ENCODE peak calls at places on chromosomes 12 and 14, in six cellular contexts. T, K, Q, V, E and H are unnamed samples. For H3K4me1, the result is how much of the 10 kb centered on the place peaks cover.

GRCh38 chr12:52847335-52848102 is 1.3 kb downstream of the KRT78 start:
- DNase-seq in Q (no peak), T (no peak), E (no peak), K (no peak), V (no peak), H (no peak)

GRCh38 chr12:52195065-52195730 is 3.4 kb upstream of the KRT80 start:
- DNase-seq in Q (no peak), K (no peak), V (no peak), T (no peak), E (no peak), H (no peak)

GRCh38 chr12:83664650-83665049 is 977.9 kb downstream of the TMTC2 start:
- DNase-seq in V (no peak), Q (no peak), E (no peak), T (no peak), K (no peak), H (no peak)

GRCh38 chr14:77406718-77407117 is 16.6 kb downstream of the NOXRED1 start:
- DNase-seq in Q (no peak), T (no peak), E (no peak), K (no peak), V (no peak), H (no peak)

GRCh38 chr14:56821177-56821576 is 10.9 kb upstream of the OTX2 start:
- DNase-seq in T (no peak), Q (no peak), K (no peak), E (no peak), V (no peak), H (no peak)

GRCh38 chr12:92600052-92600451 is 102.7 kb upstream of the PLEKHG7 start:
- DNase-seq in Q (no peak), T (no peak), K (no peak), V (no peak), E (peak), H (no peak)

GRCh38 chr14:56491299-56492285 is 88.0 kb upstream of the TMEM260 start:
- DNase-seq in E (peak), K (no peak), V (peak), Q (peak), T (peak), H (peak)

GRCh38 chr12:104323899-104324298 is 20.4 kb downstream of the EID3 start:
- DNase-seq in T (no peak), Q (no peak), E (no peak), K (no peak), V (no peak), H (no peak)

GRCh38 chr12:121610239-121611149 is 15.8 kb upstream of the ORAI1 start:
- DNase-seq in T (no peak), K (no peak), Q (no peak), E (no peak), V (no peak), H (peak)

GRCh38 chr12:128783129-128783574 is 40.6 kb downstream of the SLC15A4 start:
- DNase-seq in K (peak), Q (no peak), E (no peak), T (no peak), V (no peak), H (no peak)

GRCh38 chr12:144650-145284 is 69.2 kb downstream of the SLC6A12 start:
- DNase-seq in K (no peak), Q (no peak), T (no peak), E (no peak), V (no peak), H (peak)

GRCh38 chr12:9334964-9335363 is 126.8 kb upstream of the PZP start:
- DNase-seq in E (no peak), T (no peak), Q (no peak), K (no peak), V (no peak), H (no peak)

GRCh38 chr12:117038919-117039318 is 60.3 kb downstream of the TESC start:
- DNase-seq in V (no peak), E (no peak), T (no peak), Q (no peak), K (no peak), H (no peak)

GRCh38 chr12:51359851-51360250 is 13.4 kb upstream of the CELA1 start:
- DNase-seq in Q (no peak), V (no peak), T (no peak), E (no peak), K (no peak), H (no peak)

DNA sequence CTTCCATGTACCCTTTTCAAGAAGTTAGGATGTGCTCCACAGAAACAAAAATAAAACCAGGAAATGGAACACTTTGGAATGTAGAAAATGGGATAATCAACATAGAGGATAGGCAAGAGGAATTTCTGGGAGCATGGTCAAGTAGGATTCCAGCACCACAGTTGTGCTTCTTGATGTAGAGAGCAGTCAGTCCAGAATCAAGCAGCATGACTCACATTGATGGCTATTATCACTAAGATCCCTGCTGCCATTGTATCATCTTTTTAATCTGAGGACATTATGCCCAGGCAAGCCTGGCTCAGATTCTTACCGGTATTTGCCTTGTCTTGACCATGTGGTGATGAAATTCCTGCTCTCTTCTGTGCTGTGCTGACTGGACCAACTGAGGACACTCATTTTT is 5.7 kb downstream of the ETFRF1 start:
- DNase-seq in V (no peak), T (no peak), K (no peak), E (no peak), Q (no peak), H (no peak)
- H3K27ac ChIP-seq in V (no peak), T (no peak), K (no peak), E (no peak), Q (no peak), H (no peak)

DNA sequence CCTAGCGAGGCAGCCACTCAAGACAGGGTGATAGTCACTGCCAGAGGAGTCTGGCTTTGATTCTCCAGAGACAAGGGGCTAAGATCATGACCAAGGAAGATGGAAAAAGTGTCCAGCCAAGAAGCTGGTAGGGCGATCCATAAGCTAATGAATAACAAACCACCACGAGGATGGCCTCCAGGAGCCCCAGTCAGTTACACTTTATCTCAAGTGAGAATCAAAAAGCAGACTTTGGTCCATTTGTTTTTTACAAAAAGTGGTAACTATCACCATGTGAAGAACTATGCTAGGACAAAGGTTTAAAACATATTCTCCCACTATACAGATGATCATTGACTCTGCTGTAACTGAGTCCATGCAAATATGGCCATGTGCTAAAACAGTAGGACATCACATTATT is 13.9 kb downstream of the SETD3 start:
- DNase-seq in E (no peak), Q (no peak), V (no peak), K (no peak), T (no peak), H (no peak)
- H3K4me1 ChIP-seq in E (under half), Q (under half), V (under half), K (under half), T (under half), H (under half)

DNA sequence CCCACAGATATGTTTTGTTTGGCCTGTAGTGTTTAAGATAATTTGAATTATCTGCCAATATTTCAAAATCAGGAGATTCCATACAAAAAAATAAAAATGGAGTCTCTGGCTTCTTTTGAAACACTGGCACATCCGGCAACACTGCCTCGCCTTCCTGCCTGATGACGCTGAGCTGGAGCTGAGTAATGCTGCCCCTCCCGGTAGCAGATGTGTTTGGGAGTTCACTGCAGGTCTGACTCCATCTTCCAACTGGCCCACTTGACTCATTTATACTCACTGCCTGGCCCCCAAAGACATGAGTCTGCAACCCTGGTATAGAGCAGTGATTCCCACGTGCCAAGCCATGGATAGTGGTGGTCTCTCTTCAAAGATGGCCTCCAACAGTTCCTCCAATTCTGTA is 7.4 kb downstream of the CIT start:
- DNase-seq in V (peak), K (no peak), T (no peak), E (no peak), Q (no peak), H (peak)
- H3K27ac ChIP-seq in V (no peak), K (no peak), T (no peak), E (no peak), Q (no peak), H (no peak)

GRCh38 chr12:108577458-108577857 is 15.1 kb downstream of the ISCU start:
- DNase-seq in V (no peak), K (no peak), E (no peak), Q (no peak), T (no peak), H (no peak)
- H3K4me1 ChIP-seq in V (under half), K (under half), E (under half), Q (under half), T (under half), H (under half)

DNA sequence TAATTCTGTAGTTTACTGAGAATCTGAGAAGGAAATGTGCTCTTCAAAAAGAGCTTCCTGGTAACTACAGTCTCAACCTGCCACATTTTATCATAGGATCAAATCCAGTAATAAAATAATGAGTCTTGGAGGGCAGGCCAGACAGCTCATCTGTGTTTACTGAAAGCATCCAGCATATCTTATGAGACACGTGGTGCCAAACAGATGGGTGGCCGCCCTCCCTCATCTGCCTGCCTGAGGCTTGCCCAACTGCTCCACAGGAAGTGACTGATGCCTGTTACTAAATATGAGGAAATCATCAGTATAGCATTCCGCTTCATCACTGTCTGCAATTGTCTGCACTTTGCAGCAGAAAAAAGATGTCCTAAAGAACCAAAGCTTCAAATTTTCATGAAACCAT is 13.5 kb downstream of the DHRS7 start:
- DNase-seq in V (peak), E (peak), Q (peak), T (peak), K (peak), H (peak)
- H3K27ac ChIP-seq in V (peak), E (peak), Q (peak), T (peak), K (peak), H (no peak)

GRCh38 chr12:131049569-131050339 is 96.0 kb downstream of the ADGRD1 start:
- DNase-seq in E (no peak), V (no peak), Q (no peak), K (peak), T (no peak), H (no peak)

GRCh38 chr12:131046813-131047788 is 93.4 kb downstream of the ADGRD1 start:
- DNase-seq in Q (no peak), K (peak), V (peak), E (peak), T (no peak), H (no peak)

GRCh38 chr12:131049002-131049401 is 95.3 kb downstream of the ADGRD1 start:
- DNase-seq in T (no peak), Q (no peak), E (no peak), K (peak), V (no peak), H (no peak)

GRCh38 chr12:131047789-131048610 is 94.3 kb downstream of the ADGRD1 start:
- DNase-seq in V (no peak), E (peak), K (peak), T (no peak), Q (no peak), H (no peak)

GRCh38 chr12:131048611-131048990 is 94.9 kb downstream of the ADGRD1 start:
- DNase-seq in T (no peak), K (no peak), E (no peak), Q (no peak), V (no peak), H (no peak)
- H3K4me1 ChIP-seq in T (under half), K (under half), E (under half), Q (under half), V (under half), H (under half)